ENCODE peak calls at places on chromosomes 16 and 17, in six cellular contexts. U, H, L, E, K and C are unnamed samples.

GRCh38 chr16:57795431-57795878 is 6.8 kb downstream of the KIFC3 start:
- DNase-seq in U (no peak), H (no peak), L (no peak), E (peak), K (no peak), C (no peak)

GRCh38 chr16:87538594-87538993 is 45.8 kb upstream of the ZCCHC14 start:
- DNase-seq in U (no peak), H (no peak), L (no peak), E (no peak), K (peak), C (no peak)

GRCh38 chr16:8299635-8300034 is 290.7 kb downstream of the TMEM114 start:
- DNase-seq in U (no peak), H (no peak), L (no peak), E (no peak), K (no peak), C (no peak)

GRCh38 chr17:63841350-63842172 is 924 bp downstream of the SMARCD2 start:
- DNase-seq in U (no peak), H (peak), L (no peak), E (peak), K (peak), C (no peak)

GRCh38 chr16:397135-397661 is at the start of gene NME4:
- DNase-seq in U (no peak), H (peak), L (no peak), E (no peak), K (no peak), C (no peak)

GRCh38 chr17:67157732-67158639 is 87.0 kb downstream of the HELZ start:
- DNase-seq in U (no peak), H (no peak), L (no peak), E (no peak), K (no peak), C (no peak)

GRCh38 chr16:88532434-88533241 is 37.6 kb upstream of the ZC3H18 start:
- DNase-seq in U (no peak), H (peak), L (no peak), E (no peak), K (no peak), C (no peak)

GRCh38 chr16:75801307-75801706 is 75.0 kb upstream of the CPHXL start:
- DNase-seq in U (no peak), H (no peak), L (no peak), E (no peak), K (no peak), C (no peak)

GRCh38 chr16:78283668-78284251 is 184.3 kb downstream of the WWOX start:
- DNase-seq in U (no peak), H (no peak), L (no peak), E (no peak), K (no peak), C (no peak)

DNA sequence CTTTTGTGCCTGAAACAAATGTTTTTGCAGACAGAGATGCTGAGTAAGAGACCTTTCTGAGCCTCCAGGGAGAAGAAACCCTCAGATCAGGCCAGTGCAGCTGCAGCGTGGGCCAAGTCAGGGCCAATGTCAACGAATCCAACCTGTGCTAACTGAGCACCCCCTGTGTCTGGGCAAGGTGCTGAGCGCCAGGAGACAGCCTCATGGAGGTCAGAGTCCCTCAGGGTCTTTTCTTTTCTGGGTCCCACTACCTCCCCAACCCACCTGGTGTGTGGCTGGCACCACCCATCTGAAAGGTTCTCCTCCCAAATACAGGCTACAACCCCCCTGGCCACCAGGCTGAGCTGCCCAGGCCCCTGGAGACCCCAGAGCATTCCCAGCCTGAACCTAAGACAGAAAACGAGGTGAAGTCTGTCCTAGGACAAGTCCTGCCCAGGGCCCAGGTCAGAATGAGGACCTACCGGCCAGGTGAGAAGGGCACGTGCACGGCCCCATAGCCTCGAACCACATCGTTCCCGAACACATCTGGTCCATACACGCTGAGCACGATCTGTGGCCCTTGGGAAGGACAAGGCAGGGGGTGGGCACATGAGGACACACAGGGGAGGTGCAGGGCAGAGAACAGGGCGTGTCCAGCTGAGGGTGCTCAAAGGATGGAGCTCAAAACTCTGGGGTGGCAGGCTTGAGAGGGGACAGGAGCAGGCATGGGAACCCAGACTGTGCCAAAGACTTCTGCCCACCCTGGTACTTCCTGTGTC is 15.0 kb downstream of the B9D1 start:
- DNase-seq in U (no peak), H (peak), L (no peak), E (no peak), K (peak), C (no peak)
- H3K27ac ChIP-seq in U (no peak), H (no peak), L (peak), E (peak), K (peak), C (peak)

DNA sequence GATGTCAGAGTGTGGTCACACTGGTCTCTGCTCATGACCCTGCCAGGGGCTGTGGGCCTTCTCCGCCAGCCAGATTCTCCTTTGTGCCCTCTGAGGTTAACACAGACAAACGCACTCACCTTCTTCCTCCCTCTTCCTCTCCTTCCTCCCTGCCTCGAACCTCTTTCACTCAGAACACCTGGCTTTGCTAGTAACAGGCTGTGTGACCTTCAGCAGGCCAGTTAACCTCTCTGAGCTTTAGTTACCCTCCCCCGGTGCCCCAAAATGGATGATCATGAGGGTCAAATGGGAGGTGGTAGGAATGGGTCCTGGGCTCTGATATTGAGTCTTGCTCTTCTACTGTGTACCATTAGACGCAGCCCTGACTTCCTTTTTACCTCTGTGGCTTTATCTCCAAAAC is 127.1 kb downstream of the OR1D5 start:
- DNase-seq in U (no peak), H (no peak), L (no peak), E (no peak), K (no peak), C (no peak)
- H3K27ac ChIP-seq in U (no peak), H (no peak), L (no peak), E (no peak), K (no peak), C (no peak)

GRCh38 chr17:35700157-35700556 is 31.3 kb upstream of the RASL10B start:
- DNase-seq in U (no peak), H (no peak), L (peak), E (no peak), K (no peak), C (no peak)
- H3K27ac ChIP-seq in U (no peak), H (no peak), L (no peak), E (no peak), K (no peak), C (no peak)

GRCh38 chr17:4345569-4345968 is 20.9 kb downstream of the UBE2G1 start:
- DNase-seq in U (no peak), H (no peak), L (no peak), E (no peak), K (no peak), C (no peak)
- H3K27ac ChIP-seq in U (no peak), H (no peak), L (no peak), E (no peak), K (no peak), C (no peak)

GRCh38 chr17:18857864-18858566 is at the start of gene PRPSAP2:
- DNase-seq in U (peak), H (peak), L (peak), E (peak), K (peak), C (peak)

GRCh38 chr17:18858567-18859245 is 775 bp downstream of the PRPSAP2 start:
- DNase-seq in U (no peak), H (no peak), L (no peak), E (no peak), K (no peak), C (no peak)

GRCh38 chr17:18860161-18860972 is 2.4 kb downstream of the PRPSAP2 start:
- DNase-seq in U (no peak), H (no peak), L (no peak), E (no peak), K (no peak), C (no peak)

GRCh38 chr17:18862011-18862410 is 4.1 kb downstream of the PRPSAP2 start:
- DNase-seq in U (no peak), H (no peak), L (no peak), E (no peak), K (no peak), C (no peak)

DNA sequence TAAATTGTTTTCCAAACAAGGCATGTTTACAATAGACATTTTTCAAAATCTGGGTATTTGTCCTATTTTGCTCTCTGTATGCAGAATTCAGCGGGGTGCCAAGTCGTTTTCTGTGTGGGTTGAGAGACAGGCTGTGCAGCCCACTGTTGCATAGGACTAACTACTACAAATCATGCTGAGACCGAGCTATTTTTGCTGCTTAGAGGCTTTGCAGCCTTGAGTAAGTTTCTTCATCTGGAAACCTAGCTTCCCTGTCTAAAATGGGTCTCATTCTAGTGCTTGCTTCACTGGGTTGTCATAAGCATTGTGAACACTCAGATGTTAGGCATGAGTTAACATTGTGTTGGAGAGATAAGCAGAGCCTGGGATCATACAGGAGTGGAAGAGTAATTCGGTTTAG is 1.3 kb downstream of the PRPSAP2 start:
- DNase-seq in U (no peak), H (no peak), L (no peak), E (no peak), K (no peak), C (peak)
- H3K27ac ChIP-seq in U (no peak), H (no peak), L (peak), E (peak), K (peak), C (peak)